ENCODE peak calls at places on chromosome 9, in five cellular contexts. S, B, C, X and K are unnamed samples.

GRCh38 chr9:99030610-99031009 is 74.3 kb upstream of the TGFBR1 start:
- DNase-seq in S (no peak), C (no peak), X (no peak), B (no peak), K (no peak)

GRCh38 chr9:116800885-116801284 is 113.8 kb downstream of the TRIM32 start:
- DNase-seq in X (no peak), C (no peak), B (no peak), S (peak), K (no peak)

GRCh38 chr9:35935755-35936509 is 22.0 kb downstream of the OR2S2 start:
- DNase-seq in X (no peak), S (no peak), B (no peak), C (no peak), K (no peak)

GRCh38 chr9:120770923-120771322 is 22.3 kb downstream of the FBXW2 start:
- DNase-seq in S (no peak), B (no peak), X (no peak), C (no peak), K (no peak)

GRCh38 chr9:122200960-122201635 is 27.7 kb downstream of the LHX6 start:
- DNase-seq in B (no peak), C (no peak), S (no peak), X (no peak), K (no peak)

GRCh38 chr9:119005162-119005561 is 364.1 kb downstream of the BRINP1 start:
- DNase-seq in C (no peak), B (no peak), X (no peak), S (no peak), K (no peak)

GRCh38 chr9:99266136-99267023 is 44.3 kb downstream of the SEC61B start:
- DNase-seq in S (peak), X (peak), B (peak), C (peak), K (no peak)

GRCh38 chr9:136693135-136693489 is 5.9 kb upstream of the AGPAT2 start:
- DNase-seq in B (no peak), X (no peak), C (no peak), S (no peak), K (no peak)

GRCh38 chr9:36008774-36009300 is 27.9 kb upstream of the RECK start:
- DNase-seq in C (peak), S (peak), X (peak), B (peak), K (peak)

GRCh38 chr9:116015855-116016254 is 137.7 kb upstream of the PAPPA start:
- DNase-seq in C (no peak), S (no peak), B (no peak), X (no peak), K (no peak)

GRCh38 chr9:121771851-121772599 is 120.6 kb downstream of the DAB2IP start:
- DNase-seq in B (no peak), X (no peak), S (no peak), C (no peak), K (no peak)

GRCh38 chr9:77896269-77897245 is 135.1 kb downstream of the GNAQ start:
- DNase-seq in B (no peak), X (no peak), S (peak), C (no peak), K (no peak)

GRCh38 chr9:125878241-125878640 is 131.1 kb downstream of the PBX3 start:
- DNase-seq in X (no peak), C (no peak), B (no peak), S (no peak), K (no peak)

GRCh38 chr9:133839822-133840329 is 101.7 kb upstream of the SARDH start:
- DNase-seq in S (no peak), C (no peak), B (no peak), X (peak), K (no peak)

GRCh38 chr9:88969646-88970373 is 21.5 kb upstream of the S1PR3 start:
- DNase-seq in X (no peak), C (no peak), B (no peak), S (no peak), K (no peak)

GRCh38 chr9:15293727-15294405 is 13.2 kb downstream of the TTC39B start:
- DNase-seq in X (no peak), S (no peak), C (no peak), B (no peak), K (no peak)

GRCh38 chr9:84556556-84556955 is 113.0 kb upstream of the NTRK2 start:
- DNase-seq in S (no peak), C (no peak), B (no peak), X (no peak), K (no peak)

GRCh38 chr9:22035591-22036011 is 26.5 kb upstream of the CDKN2B start:
- DNase-seq in C (no peak), S (no peak), X (no peak), B (no peak), K (no peak)

GRCh38 chr9:109132473-109133095 is 12.8 kb upstream of the TMEM245 start:
- DNase-seq in S (no peak), X (no peak), B (no peak), C (no peak), K (no peak)

GRCh38 chr9:126155756-126156664 is 170.6 kb upstream of the MVB12B start:
- DNase-seq in C (no peak), S (no peak), X (no peak), B (no peak), K (no peak)

GRCh38 chr9:72294952-72295351 is 70.1 kb downstream of the ZFAND5 start:
- DNase-seq in B (no peak), X (peak), S (no peak), C (no peak), K (no peak)

GRCh38 chr9:109063765-109064164 is 50.5 kb upstream of the CTNNAL1 start:
- DNase-seq in S (no peak), C (no peak), X (no peak), B (no peak), K (no peak)

GRCh38 chr9:121819511-121820231 is 168.2 kb downstream of the DAB2IP start:
- DNase-seq in S (no peak), C (no peak), X (no peak), B (peak), K (no peak)

GRCh38 chr9:72262063-72262462 is 102.9 kb downstream of the ZFAND5 start:
- DNase-seq in B (no peak), X (no peak), S (no peak), C (no peak), K (no peak)

GRCh38 chr9:74362423-74362822 is 134.7 kb upstream of the RORB start:
- DNase-seq in S (no peak), B (no peak), X (no peak), C (no peak), K (no peak)

GRCh38 chr9:128702949-128703615 is 779 bp downstream of the PKN3 start:
- DNase-seq in C (no peak), X (no peak), S (no peak), B (no peak), K (peak)

GRCh38 chr9:69376651-69377050 is 51.6 kb downstream of the ENTREP1 start:
- DNase-seq in C (no peak), X (no peak), S (no peak), B (no peak), K (no peak)

GRCh38 chr9:104872959-104873850 is 54.8 kb downstream of the ABCA1 start:
- DNase-seq in S (no peak), X (peak), C (peak), B (no peak), K (no peak)

GRCh38 chr9:4301302-4301701 is 1.4 kb upstream of the GLIS3 start:
- DNase-seq in S (no peak), X (no peak), B (no peak), C (no peak), K (no peak)

GRCh38 chr9:16627967-16628366 is 242.5 kb downstream of the BNC2 start:
- DNase-seq in S (no peak), B (no peak), X (peak), C (no peak), K (no peak)

GRCh38 chr9:36332006-36332405 is 68.1 kb downstream of the RNF38 start:
- DNase-seq in B (no peak), X (no peak), C (no peak), S (no peak), K (no peak)

GRCh38 chr9:91896096-91896495 is 53.9 kb downstream of the ROR2 start:
- DNase-seq in C (no peak), S (no peak), X (no peak), B (no peak), K (no peak)

GRCh38 chr9:21611896-21612295 is 129.8 kb upstream of the IFNE start:
- DNase-seq in B (no peak), S (no peak), X (no peak), C (no peak), K (no peak)

GRCh38 chr9:69985971-69986370 is 57.7 kb upstream of the MAMDC2 start:
- DNase-seq in C (no peak), X (no peak), S (no peak), B (no peak), K (no peak)

GRCh38 chr9:734831-735511 is 106.5 kb upstream of the DMRT1 start:
- DNase-seq in B (no peak), X (no peak), C (no peak), S (peak), K (no peak)

GRCh38 chr9:137078701-137079400 is 1.5 kb downstream of the UAP1L1 start:
- DNase-seq in C (no peak), X (peak), B (no peak), S (no peak), K (no peak)

GRCh38 chr9:121826711-121827110 is 175.3 kb downstream of the DAB2IP start:
- DNase-seq in X (no peak), S (no peak), B (no peak), C (no peak), K (no peak)

GRCh38 chr9:88530051-88530450 is 4.9 kb upstream of the NXNL2 start:
- DNase-seq in B (no peak), C (no peak), X (no peak), S (no peak), K (no peak)

GRCh38 chr9:119273325-119273904 is 95.8 kb downstream of the BRINP1 start:
- DNase-seq in C (no peak), B (no peak), X (no peak), S (no peak), K (no peak)

GRCh38 chr9:23441275-23441674 is 384.8 kb downstream of the ELAVL2 start:
- DNase-seq in S (no peak), X (no peak), B (no peak), C (no peak), K (no peak)

GRCh38 chr9:23434654-23435053 is 391.4 kb downstream of the ELAVL2 start:
- DNase-seq in C (no peak), X (no peak), B (no peak), S (no peak), K (no peak)

DNA sequence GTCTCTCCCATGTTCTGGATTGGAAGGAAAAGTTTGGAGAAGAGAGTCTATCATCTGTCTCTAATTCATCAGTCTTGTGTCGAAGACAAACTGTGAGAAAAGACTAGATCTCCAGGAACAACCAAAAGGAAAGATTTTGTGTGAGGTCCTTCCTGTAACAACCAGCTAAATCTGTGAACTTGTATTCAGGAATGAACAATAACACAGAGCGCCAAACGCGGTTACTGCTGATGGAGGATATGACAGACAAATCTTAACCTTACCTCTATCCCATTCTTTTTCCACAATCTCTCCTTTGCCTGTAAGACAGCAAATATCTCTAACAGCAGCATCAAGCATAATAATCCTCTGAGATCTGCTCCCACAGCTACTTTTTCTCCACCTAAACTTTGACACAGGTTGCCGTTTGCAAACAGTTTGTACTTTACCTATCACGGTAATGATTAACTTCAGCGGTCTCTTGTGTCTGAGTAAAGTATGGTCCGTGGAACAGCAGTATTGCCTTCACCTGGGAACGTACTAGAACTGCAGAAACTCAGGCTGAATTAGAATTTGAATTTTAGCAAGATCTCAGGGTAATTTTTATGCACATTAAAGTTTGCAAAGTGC is 387.6 kb downstream of the ELAVL2 start:
- DNase-seq in B (no peak), C (no peak), X (peak), S (no peak), K (no peak)
- TF ChIP-seq CTCF in B (no peak), C (no peak), X (no peak), S (no peak), K (no peak)

GRCh38 chr9:81183763-81184162 is 505.6 kb downstream of the TLE1 start:
- DNase-seq in X (no peak), C (no peak), B (no peak), S (no peak), K (no peak)

GRCh38 chr9:81182421-81182820 is 506.9 kb downstream of the TLE1 start:
- DNase-seq in X (no peak), C (no peak), S (no peak), B (no peak), K (no peak)
- TF ChIP-seq CTCF in X (no peak), C (no peak), S (no peak), B (no peak), K (no peak)

DNA sequence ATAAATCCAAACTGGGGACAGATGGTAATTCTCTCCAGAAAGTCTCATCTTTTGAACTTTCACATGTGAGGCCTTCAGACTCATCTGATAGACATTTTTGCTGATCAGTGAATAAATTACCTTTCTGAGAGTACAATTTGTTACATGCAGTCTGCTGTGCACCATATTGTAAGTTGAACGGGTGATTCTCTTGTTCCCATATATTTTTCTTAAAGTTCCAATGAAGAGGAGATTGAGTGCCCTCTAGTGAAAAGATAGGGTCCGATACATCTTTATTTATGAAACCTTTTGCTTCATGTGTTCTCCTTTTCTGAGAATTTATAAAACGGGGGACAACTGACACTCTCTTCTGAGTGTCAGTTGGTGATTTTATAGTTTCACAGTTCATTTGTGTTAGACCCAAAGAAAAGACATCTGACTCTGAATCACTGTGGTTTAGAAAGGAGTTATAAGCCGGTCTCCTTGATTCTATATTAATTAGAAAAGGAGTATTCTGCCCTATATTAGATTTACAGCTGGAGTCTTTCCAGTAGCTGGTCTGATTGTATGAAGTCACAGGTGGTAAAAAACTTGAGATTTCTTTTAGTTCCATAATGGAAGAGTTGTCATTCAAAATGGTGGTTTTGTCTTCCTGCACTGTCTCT is 30.4 kb downstream of the GNG10 start:
- DNase-seq in C (peak), S (no peak), X (no peak), B (no peak), K (no peak)
- TF ChIP-seq CTCF in C (peak), S (peak), X (peak), B (peak), K (peak)

DNA sequence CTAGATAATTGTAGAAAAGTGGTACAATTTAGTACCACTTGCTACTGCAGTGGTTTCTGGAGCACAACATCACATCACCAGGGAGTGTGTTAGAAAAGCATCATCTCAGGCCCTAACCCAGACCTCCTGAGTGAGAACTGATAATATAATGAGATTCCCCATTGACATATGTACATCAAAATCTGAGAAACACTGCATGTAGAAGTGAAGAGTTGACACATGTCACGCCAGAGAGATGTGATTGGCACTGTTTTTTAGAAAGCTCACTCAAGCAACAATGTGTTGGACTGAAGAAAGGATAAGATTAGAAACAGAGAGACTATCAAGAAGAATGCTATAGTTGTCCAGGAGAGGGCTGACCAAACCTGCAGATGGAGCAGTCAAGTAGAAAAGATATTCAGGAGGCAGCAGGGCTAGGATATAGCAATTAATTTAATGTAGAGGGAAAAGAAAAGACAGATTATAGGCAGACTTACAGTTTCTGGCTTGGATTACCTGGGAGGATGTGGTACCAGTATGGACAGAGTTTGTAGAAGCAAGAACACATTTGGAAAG is 324.4 kb upstream of the ADAMTSL1 start:
- DNase-seq in C (no peak), S (no peak), B (no peak), X (no peak), K (no peak)
- TF ChIP-seq CTCF in C (no peak), S (no peak), B (no peak), X (no peak), K (peak)

GRCh38 chr9:113795811-113796392 is 80.2 kb upstream of the ZNF618 start:
- DNase-seq in C (no peak), X (no peak), S (no peak), B (no peak), K (no peak)

GRCh38 chr9:113798062-113799030 is 77.8 kb upstream of the ZNF618 start:
- DNase-seq in C (no peak), X (no peak), B (no peak), S (no peak), K (no peak)

GRCh38 chr9:113793558-113793957 is 82.6 kb upstream of the ZNF618 start:
- DNase-seq in B (no peak), X (no peak), C (no peak), S (no peak), K (no peak)

GRCh38 chr9:113794721-113795120 is 81.4 kb upstream of the ZNF618 start:
- DNase-seq in C (no peak), S (no peak), X (no peak), B (no peak), K (no peak)

DNA sequence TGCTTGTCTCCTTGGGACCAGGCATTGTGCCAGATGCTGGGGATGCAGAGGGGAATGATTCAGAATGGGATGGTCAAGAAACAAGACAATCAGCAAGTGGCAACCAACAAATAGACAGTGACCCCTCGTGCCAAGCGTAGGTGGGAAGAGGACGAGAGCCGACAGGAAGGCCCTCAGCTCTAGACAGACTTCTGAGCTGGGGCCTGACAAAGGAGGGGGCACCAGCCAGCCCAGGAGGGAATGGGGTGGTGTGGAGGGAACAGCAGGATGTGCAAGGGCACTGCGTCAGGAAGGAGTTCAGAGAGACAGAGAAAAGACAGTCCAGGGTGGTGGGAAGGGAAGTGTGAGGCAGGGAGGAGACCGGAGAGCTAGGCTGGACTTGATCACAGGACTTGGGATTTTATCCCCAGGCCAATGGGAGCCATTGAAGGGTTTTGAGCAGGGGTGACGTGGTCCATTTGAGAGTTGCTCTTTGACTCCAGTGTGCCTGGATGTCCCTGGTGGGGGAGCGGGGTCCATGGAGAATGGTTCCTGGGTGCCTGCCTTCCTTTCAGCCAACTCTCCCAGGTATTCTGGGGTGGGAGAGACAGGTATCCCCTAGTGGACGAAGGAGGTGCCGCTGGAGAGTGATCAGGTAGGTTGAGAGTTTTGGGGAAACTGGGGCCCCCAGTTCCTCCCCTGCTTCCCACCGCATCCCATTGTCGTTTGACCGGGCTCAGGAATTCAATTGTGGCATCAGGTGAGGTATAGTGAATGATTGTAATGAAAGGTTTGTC is 79.3 kb upstream of the ZNF618 start:
- DNase-seq in S (no peak), B (no peak), X (no peak), C (no peak), K (no peak)
- TF ChIP-seq CTCF in S (no peak), B (no peak), X (no peak), C (no peak), K (no peak)

GRCh38 chr9:106994463-106994862 is 131.5 kb downstream of the ZNF462 start:
- DNase-seq in B (no peak), X (no peak), S (no peak), C (no peak), K (no peak)

GRCh38 chr9:106992186-106992585 is 129.2 kb downstream of the ZNF462 start:
- DNase-seq in C (no peak), X (no peak), S (no peak), B (no peak), K (no peak)

DNA sequence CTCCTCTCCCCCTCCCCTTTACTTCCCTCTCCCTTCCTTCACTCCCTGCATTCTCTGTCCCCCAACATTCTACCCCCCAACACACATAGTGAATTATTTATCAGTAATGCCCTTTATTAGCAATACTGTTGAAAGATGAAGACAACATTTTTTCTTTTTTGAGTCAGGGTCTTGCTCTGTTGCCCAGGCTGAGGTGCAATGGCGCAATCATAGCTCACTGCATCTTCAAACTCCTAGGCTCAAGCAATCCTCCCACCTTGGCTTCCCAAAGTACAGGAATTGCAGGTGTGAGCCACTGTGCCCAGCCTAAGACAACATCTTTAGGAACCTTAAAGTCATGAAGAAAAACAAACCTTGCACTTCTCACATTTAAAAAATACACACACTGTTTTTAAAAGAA is 130.6 kb downstream of the ZNF462 start:
- DNase-seq in X (no peak), S (no peak), B (no peak), C (no peak), K (no peak)
- TF ChIP-seq CTCF in X (no peak), S (no peak), B (no peak), C (no peak), K (no peak)

GRCh38 chr9:106704056-106704625 is 158.8 kb upstream of the ZNF462 start:
- DNase-seq in X (no peak), B (no peak), S (no peak), C (no peak), K (no peak)
- TF ChIP-seq CTCF in X (no peak), B (no peak), S (no peak), C (no peak), K (no peak)

GRCh38 chr9:113649054-113649453 is 185.5 kb downstream of the RGS3 start:
- DNase-seq in S (peak), C (no peak), B (no peak), X (no peak), K (no peak)
- TF ChIP-seq CTCF in S (peak), C (no peak), B (no peak), X (no peak), K (no peak)

GRCh38 chr9:86540999-86541398 is 186.8 kb upstream of the TUT7 start:
- DNase-seq in S (no peak), B (no peak), X (no peak), C (no peak), K (no peak)
- TF ChIP-seq CTCF in S (no peak), B (no peak), X (no peak), C (no peak), K (no peak)